ENCODE peak calls at places on chromosome 3, in seven cellular contexts. One of them, this sample, is unnamed.

GRCh38 chr3:64266065-64266874 is 41.0 kb upstream of the PRICKLE2 start:
- DNase-seq in transverse colon: peak; percentile 16
- DNase-seq in sigmoid colon: peak; percentile 82
- DNase-seq in upper lobe of left lung: no peak
- DNase-seq in AG04450: peak; percentile 72
- DNase-seq in CD4-positive, CD25-positive, alpha-beta regulatory T cell: no peak
- DNase-seq in lung: peak; percentile 51
- DNase-seq in this sample: peak; percentile 98

GRCh38 chr3:49666592-49666991 is 7.6 kb upstream of the APEH start:
- DNase-seq in transverse colon: no peak
- DNase-seq in sigmoid colon: no peak
- DNase-seq in upper lobe of left lung: no peak
- DNase-seq in AG04450: no peak
- DNase-seq in CD4-positive, CD25-positive, alpha-beta regulatory T cell: no peak
- DNase-seq in lung: no peak
- DNase-seq in this sample: no peak

GRCh38 chr3:158782283-158782682 is 19.6 kb upstream of the MFSD1 start:
- DNase-seq in transverse colon: no peak
- DNase-seq in sigmoid colon: no peak
- DNase-seq in upper lobe of left lung: no peak
- DNase-seq in AG04450: no peak
- DNase-seq in CD4-positive, CD25-positive, alpha-beta regulatory T cell: no peak
- DNase-seq in lung: no peak
- DNase-seq in this sample: no peak

GRCh38 chr3:144590854-144591253 is 619.2 kb downstream of the DIPK2A start:
- DNase-seq in transverse colon: no peak
- DNase-seq in sigmoid colon: no peak
- DNase-seq in upper lobe of left lung: no peak
- DNase-seq in AG04450: peak; percentile 70
- DNase-seq in CD4-positive, CD25-positive, alpha-beta regulatory T cell: no peak
- DNase-seq in lung: no peak
- DNase-seq in this sample: peak; percentile 73

GRCh38 chr3:191802671-191803070 is 341.7 kb downstream of the PYDC2 start:
- DNase-seq in transverse colon: no peak
- DNase-seq in sigmoid colon: no peak
- DNase-seq in upper lobe of left lung: no peak
- DNase-seq in AG04450: no peak
- DNase-seq in CD4-positive, CD25-positive, alpha-beta regulatory T cell: no peak
- DNase-seq in lung: no peak
- DNase-seq in this sample: no peak

GRCh38 chr3:45084820-45085816 is 59.0 kb downstream of the CLEC3B start:
- DNase-seq in transverse colon: no peak
- DNase-seq in sigmoid colon: no peak
- DNase-seq in upper lobe of left lung: no peak
- DNase-seq in AG04450: peak; percentile 85
- DNase-seq in CD4-positive, CD25-positive, alpha-beta regulatory T cell: no peak
- DNase-seq in lung: no peak
- DNase-seq in this sample: peak; percentile 75

GRCh38 chr3:14791343-14791945 is 27.3 kb upstream of the FGD5 start:
- DNase-seq in transverse colon: peak; percentile 74
- DNase-seq in sigmoid colon: peak; percentile 84
- DNase-seq in upper lobe of left lung: peak; percentile 60
- DNase-seq in AG04450: no peak
- DNase-seq in CD4-positive, CD25-positive, alpha-beta regulatory T cell: no peak
- DNase-seq in lung: no peak
- DNase-seq in this sample: no peak

GRCh38 chr3:112407214-112407887 is 74.4 kb downstream of the CD200 start:
- DNase-seq in transverse colon: peak; percentile 48
- DNase-seq in sigmoid colon: no peak
- DNase-seq in upper lobe of left lung: no peak
- DNase-seq in AG04450: no peak
- DNase-seq in CD4-positive, CD25-positive, alpha-beta regulatory T cell: no peak
- DNase-seq in lung: no peak
- DNase-seq in this sample: no peak

GRCh38 chr3:113070226-113071220 is 79.7 kb downstream of the GTPBP8 start:
- DNase-seq in transverse colon: no peak
- DNase-seq in sigmoid colon: no peak
- DNase-seq in upper lobe of left lung: no peak
- DNase-seq in AG04450: no peak
- DNase-seq in CD4-positive, CD25-positive, alpha-beta regulatory T cell: no peak
- DNase-seq in lung: no peak
- DNase-seq in this sample: peak; percentile 47

GRCh38 chr3:44363591-44363990 is 25.0 kb downstream of the TCAIM start:
- DNase-seq in transverse colon: no peak
- DNase-seq in sigmoid colon: no peak
- DNase-seq in upper lobe of left lung: peak; percentile 36
- DNase-seq in AG04450: no peak
- DNase-seq in CD4-positive, CD25-positive, alpha-beta regulatory T cell: no peak
- DNase-seq in lung: no peak
- DNase-seq in this sample: no peak

GRCh38 chr3:177062052-177062732 is 135.1 kb downstream of the TBL1XR1 start:
- DNase-seq in transverse colon: no peak
- DNase-seq in sigmoid colon: no peak
- DNase-seq in upper lobe of left lung: no peak
- DNase-seq in AG04450: no peak
- DNase-seq in CD4-positive, CD25-positive, alpha-beta regulatory T cell: no peak
- DNase-seq in lung: no peak
- DNase-seq in this sample: no peak

GRCh38 chr3:33211444-33211843 is 7.2 kb downstream of the SUSD5 start:
- DNase-seq in transverse colon: no peak
- DNase-seq in sigmoid colon: no peak
- DNase-seq in upper lobe of left lung: peak; percentile 43
- DNase-seq in AG04450: peak; percentile 32
- DNase-seq in CD4-positive, CD25-positive, alpha-beta regulatory T cell: no peak
- DNase-seq in lung: no peak
- DNase-seq in this sample: peak; percentile 73

GRCh38 chr3:177554900-177555759 is 357.8 kb upstream of the TBL1XR1 start:
- DNase-seq in transverse colon: peak; percentile 21
- DNase-seq in sigmoid colon: no peak
- DNase-seq in upper lobe of left lung: peak; percentile 48
- DNase-seq in AG04450: no peak
- DNase-seq in CD4-positive, CD25-positive, alpha-beta regulatory T cell: no peak
- DNase-seq in lung: peak; percentile 35
- DNase-seq in this sample: peak; percentile 51

GRCh38 chr3:104886220-104886995 is 480.3 kb upstream of the ALCAM start:
- DNase-seq in transverse colon: no peak
- DNase-seq in sigmoid colon: no peak
- DNase-seq in upper lobe of left lung: no peak
- DNase-seq in AG04450: no peak
- DNase-seq in CD4-positive, CD25-positive, alpha-beta regulatory T cell: no peak
- DNase-seq in lung: no peak
- DNase-seq in this sample: no peak

GRCh38 chr3:54376941-54377578 is 254.7 kb downstream of the CACNA2D3 start:
- DNase-seq in transverse colon: no peak
- DNase-seq in sigmoid colon: no peak
- DNase-seq in upper lobe of left lung: no peak
- DNase-seq in AG04450: no peak
- DNase-seq in CD4-positive, CD25-positive, alpha-beta regulatory T cell: no peak
- DNase-seq in lung: no peak
- DNase-seq in this sample: no peak

GRCh38 chr3:69385723-69386483 is at the start of gene FRMD4B:
- DNase-seq in transverse colon: peak; percentile 65
- DNase-seq in sigmoid colon: peak; percentile 84
- DNase-seq in upper lobe of left lung: peak; percentile 91
- DNase-seq in AG04450: no peak
- DNase-seq in CD4-positive, CD25-positive, alpha-beta regulatory T cell: no peak
- DNase-seq in lung: peak; percentile 85
- DNase-seq in this sample: no peak

GRCh38 chr3:90069748-90070147 is 962.3 kb downstream of the EPHA3 start:
- DNase-seq in transverse colon: no peak
- DNase-seq in sigmoid colon: no peak
- DNase-seq in upper lobe of left lung: no peak
- DNase-seq in AG04450: no peak
- DNase-seq in CD4-positive, CD25-positive, alpha-beta regulatory T cell: no peak
- DNase-seq in lung: no peak
- DNase-seq in this sample: no peak

GRCh38 chr3:108388136-108389132 is 92.1 kb downstream of the HHLA2 start:
- DNase-seq in transverse colon: no peak
- DNase-seq in sigmoid colon: no peak
- DNase-seq in upper lobe of left lung: no peak
- DNase-seq in AG04450: no peak
- DNase-seq in CD4-positive, CD25-positive, alpha-beta regulatory T cell: no peak
- DNase-seq in lung: no peak
- DNase-seq in this sample: no peak

GRCh38 chr3:152264378-152264777 is 4.4 kb upstream of the MBNL1 start:
- DNase-seq in transverse colon: no peak
- DNase-seq in sigmoid colon: no peak
- DNase-seq in upper lobe of left lung: no peak
- DNase-seq in AG04450: no peak
- DNase-seq in CD4-positive, CD25-positive, alpha-beta regulatory T cell: no peak
- DNase-seq in lung: no peak
- DNase-seq in this sample: no peak

GRCh38 chr3:186160691-186161243 is 51.9 kb upstream of the ETV5 start:
- DNase-seq in transverse colon: no peak
- DNase-seq in sigmoid colon: no peak
- DNase-seq in upper lobe of left lung: no peak
- DNase-seq in AG04450: no peak
- DNase-seq in CD4-positive, CD25-positive, alpha-beta regulatory T cell: no peak
- DNase-seq in lung: no peak
- DNase-seq in this sample: no peak

GRCh38 chr3:146464783-146465182 is 4.6 kb downstream of the PLSCR2 start:
- DNase-seq in transverse colon: no peak
- DNase-seq in sigmoid colon: no peak
- DNase-seq in upper lobe of left lung: no peak
- DNase-seq in AG04450: no peak
- DNase-seq in CD4-positive, CD25-positive, alpha-beta regulatory T cell: no peak
- DNase-seq in lung: no peak
- DNase-seq in this sample: no peak

GRCh38 chr3:197583371-197583770 is 27.6 kb upstream of the BDH1 start:
- DNase-seq in transverse colon: no peak
- DNase-seq in sigmoid colon: no peak
- DNase-seq in upper lobe of left lung: no peak
- DNase-seq in AG04450: no peak
- DNase-seq in CD4-positive, CD25-positive, alpha-beta regulatory T cell: no peak
- DNase-seq in lung: no peak
- DNase-seq in this sample: no peak

GRCh38 chr3:5787863-5788488 is 600.5 kb downstream of the EDEM1 start:
- DNase-seq in transverse colon: peak; percentile 13
- DNase-seq in sigmoid colon: peak; percentile 63
- DNase-seq in upper lobe of left lung: no peak
- DNase-seq in AG04450: no peak
- DNase-seq in CD4-positive, CD25-positive, alpha-beta regulatory T cell: no peak
- DNase-seq in lung: no peak
- DNase-seq in this sample: no peak

GRCh38 chr3:170437151-170437550 is 18.5 kb downstream of the CLDN11 start:
- DNase-seq in transverse colon: no peak
- DNase-seq in sigmoid colon: no peak
- DNase-seq in upper lobe of left lung: no peak
- DNase-seq in AG04450: no peak
- DNase-seq in CD4-positive, CD25-positive, alpha-beta regulatory T cell: no peak
- DNase-seq in lung: no peak
- DNase-seq in this sample: no peak

GRCh38 chr3:5186089-5186853 is 1.2 kb upstream of the EDEM1 start:
- DNase-seq in transverse colon: no peak
- DNase-seq in sigmoid colon: no peak
- DNase-seq in upper lobe of left lung: peak; percentile 60
- DNase-seq in AG04450: no peak
- DNase-seq in CD4-positive, CD25-positive, alpha-beta regulatory T cell: no peak
- DNase-seq in lung: no peak
- DNase-seq in this sample: no peak

DNA sequence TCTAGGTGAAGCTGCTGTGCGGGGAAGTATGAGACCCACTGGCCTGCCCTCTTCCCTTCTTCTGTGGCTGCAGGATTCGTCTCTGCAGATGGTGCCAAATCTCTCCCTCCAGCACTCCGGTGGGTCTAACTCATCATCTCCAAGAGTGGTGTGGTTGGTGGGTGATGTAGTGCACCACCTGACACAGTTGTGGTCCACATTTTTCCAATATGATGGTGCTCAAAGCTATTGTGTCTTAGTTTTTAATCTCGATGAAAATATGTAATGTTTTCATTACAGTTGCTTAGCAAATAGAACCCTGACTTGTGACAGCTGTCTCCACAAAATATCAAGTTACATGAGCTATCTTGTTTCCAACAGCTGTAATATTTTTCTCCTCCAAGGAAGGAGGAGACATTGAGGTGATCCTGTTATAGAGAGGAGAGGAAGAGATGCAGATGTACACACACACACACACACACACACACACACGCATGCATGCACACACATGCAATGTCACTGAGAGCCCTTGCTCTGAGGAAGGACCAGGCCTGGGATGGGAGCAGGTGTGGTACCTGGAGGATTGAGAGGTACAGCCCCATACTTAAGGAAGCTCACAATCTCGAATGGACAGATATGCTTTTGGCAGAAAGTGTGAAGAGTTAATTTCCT is 15.7 kb upstream of the ESYT3 start:
- DNase-seq in transverse colon: no peak
- DNase-seq in sigmoid colon: no peak
- DNase-seq in upper lobe of left lung: no peak
- DNase-seq in AG04450: no peak
- DNase-seq in CD4-positive, CD25-positive, alpha-beta regulatory T cell: no peak
- DNase-seq in lung: no peak
- DNase-seq in this sample: peak; percentile 41
- H3K4me3 ChIP-seq in transverse colon: no peak overlapping the region
- H3K4me3 ChIP-seq in sigmoid colon: no peak overlapping the region
- H3K4me3 ChIP-seq in upper lobe of left lung: no peak overlapping the region
- H3K4me3 ChIP-seq in AG04450: no peak overlapping the region
- H3K4me3 ChIP-seq in CD4-positive, CD25-positive, alpha-beta regulatory T cell: no peak overlapping the region
- H3K4me3 ChIP-seq in lung: no peak overlapping the region
- H3K4me3 ChIP-seq in this sample: no peak overlapping the region

DNA sequence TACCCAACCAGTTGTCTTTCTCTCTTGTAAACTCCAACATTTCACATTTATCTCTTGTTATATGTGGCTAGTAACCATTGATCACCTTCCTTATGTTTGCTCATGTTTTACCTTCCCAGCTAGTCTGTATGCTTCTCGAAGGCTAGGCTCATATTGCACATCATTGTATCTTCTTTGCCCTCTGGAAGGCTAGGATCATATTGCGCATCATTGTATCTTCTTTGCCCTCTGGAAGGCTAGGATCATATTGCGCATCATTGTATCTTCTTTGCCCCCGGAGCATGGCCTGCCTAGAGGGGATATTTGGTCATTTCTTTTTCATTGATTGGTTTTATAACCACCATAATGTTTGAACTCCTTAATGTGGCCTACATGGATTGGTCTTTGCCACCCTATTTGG is 39.4 kb upstream of the ATP13A3 start:
- DNase-seq in transverse colon: no peak
- DNase-seq in sigmoid colon: no peak
- DNase-seq in upper lobe of left lung: no peak
- DNase-seq in AG04450: no peak
- DNase-seq in CD4-positive, CD25-positive, alpha-beta regulatory T cell: no peak
- DNase-seq in lung: no peak
- DNase-seq in this sample: no peak
- H3K4me3 ChIP-seq in transverse colon: no peak overlapping the region
- H3K4me3 ChIP-seq in sigmoid colon: no peak overlapping the region
- H3K4me3 ChIP-seq in upper lobe of left lung: no peak overlapping the region
- H3K4me3 ChIP-seq in AG04450: no peak overlapping the region
- H3K4me3 ChIP-seq in CD4-positive, CD25-positive, alpha-beta regulatory T cell: no peak overlapping the region
- H3K4me3 ChIP-seq in lung: no peak overlapping the region
- H3K4me3 ChIP-seq in this sample: no peak overlapping the region

GRCh38 chr3:50676031-50676705 is 1.4 kb downstream of the DOCK3 start:
- DNase-seq in transverse colon: no peak
- DNase-seq in sigmoid colon: no peak
- DNase-seq in upper lobe of left lung: no peak
- DNase-seq in AG04450: no peak
- DNase-seq in CD4-positive, CD25-positive, alpha-beta regulatory T cell: no peak
- DNase-seq in lung: no peak
- DNase-seq in this sample: no peak
- H3K4me3 ChIP-seq in transverse colon: no peak overlapping the region
- H3K4me3 ChIP-seq in sigmoid colon: no peak overlapping the region
- H3K4me3 ChIP-seq in upper lobe of left lung: no peak overlapping the region
- H3K4me3 ChIP-seq in AG04450: no peak overlapping the region
- H3K4me3 ChIP-seq in CD4-positive, CD25-positive, alpha-beta regulatory T cell: no peak overlapping the region
- H3K4me3 ChIP-seq in lung: no peak overlapping the region
- H3K4me3 ChIP-seq in this sample: no peak overlapping the region

GRCh38 chr3:123947482-123947881 is 13.5 kb downstream of the CCDC14 start:
- DNase-seq in transverse colon: no peak
- DNase-seq in sigmoid colon: no peak
- DNase-seq in upper lobe of left lung: no peak
- DNase-seq in AG04450: no peak
- DNase-seq in CD4-positive, CD25-positive, alpha-beta regulatory T cell: no peak
- DNase-seq in lung: no peak
- DNase-seq in this sample: no peak
- H3K4me3 ChIP-seq in transverse colon: no peak overlapping the region
- H3K4me3 ChIP-seq in sigmoid colon: no peak overlapping the region
- H3K4me3 ChIP-seq in upper lobe of left lung: no peak overlapping the region
- H3K4me3 ChIP-seq in AG04450: no peak overlapping the region
- H3K4me3 ChIP-seq in CD4-positive, CD25-positive, alpha-beta regulatory T cell: no peak overlapping the region
- H3K4me3 ChIP-seq in lung: no peak overlapping the region
- H3K4me3 ChIP-seq in this sample: no peak overlapping the region